ENCODE peak calls at places on chromosomes 5 and 9, in nine cellular contexts. Y is hepatic stellate cell; V is activated CD4-positive, CD25-positive, alpha-beta regulatory T cell treated with anti-CD3 and anti-CD28 coated beads, Interleukin-2, amount 50 U/mL, for 72 hours; L is BJ; U is left lung; T is astrocyte of the spinal cord; S is kidney glomerular epithelial cell; C is cardiac fibroblast; E is G401. P is an unnamed sample.

GRCh38 chr9:98192503-98193335 is at the start of gene CORO2A:
- DNase-seq in E (peak; percentile 84), C (peak; percentile 66), U (peak; percentile 84), Y (peak; percentile 87), S (peak; percentile 38), L (peak; percentile 6), V (peak; percentile 79), T (peak; percentile 73), P (peak; percentile 15)

GRCh38 chr9:129338701-129339445 is 160.8 kb upstream of the IER5L start:
- DNase-seq in E (no peak), L (no peak), S (no peak), C (peak; percentile 55), V (no peak), T (no peak), Y (no peak), U (no peak), P (no peak)

GRCh38 chr5:6943749-6944148 is 230.5 kb downstream of the TENT4A start:
- DNase-seq in C (no peak), U (no peak), T (no peak), S (no peak), Y (no peak), E (no peak), L (no peak), V (no peak), P (peak; percentile 11)

GRCh38 chr9:81256368-81256767 is 433.0 kb downstream of the TLE1 start:
- DNase-seq in C (no peak), S (no peak), L (no peak), U (no peak), Y (no peak), V (no peak), T (no peak), E (no peak), P (no peak)

GRCh38 chr5:134920848-134921575 is 16.1 kb downstream of the PCBD2 start:
- DNase-seq in L (no peak), U (no peak), S (no peak), Y (no peak), V (no peak), C (no peak), T (no peak), E (no peak), P (no peak)

GRCh38 chr9:81690251-81690851 is 1.0 kb upstream of the TLE1 start:
- DNase-seq in U (peak; percentile 56), T (no peak), L (no peak), C (no peak), V (no peak), E (peak; percentile 54), S (peak; percentile 51), Y (no peak), P (no peak)

GRCh38 chr5:10649518-10650410 is 85.9 kb downstream of the ANKRD33B start:
- DNase-seq in L (no peak), E (peak; percentile 18), S (no peak), C (no peak), V (peak; percentile 26), U (peak; percentile 30), T (peak; percentile 39), Y (no peak), P (no peak)

GRCh38 chr9:95757026-95757425 is 118.5 kb upstream of the ERCC6L2 start:
- DNase-seq in E (peak; percentile 27), T (peak; percentile 58), L (no peak), V (no peak), S (peak; percentile 16), U (no peak), C (peak; percentile 94), Y (peak; percentile 57), P (peak; percentile 21)

GRCh38 chr5:89445106-89445745 is 562.2 kb upstream of the MEF2C start:
- DNase-seq in V (no peak), L (no peak), C (no peak), Y (no peak), T (no peak), U (peak; percentile 34), E (no peak), S (no peak), P (peak; percentile 81)

GRCh38 chr9:134433909-134434895 is 107.9 kb downstream of the RXRA start:
- DNase-seq in Y (no peak), L (no peak), V (no peak), T (no peak), U (no peak), C (no peak), E (no peak), S (no peak), P (no peak)

GRCh38 chr9:111831371-111832108 is 36.8 kb upstream of the SHOC1 start:
- DNase-seq in L (no peak), V (no peak), U (no peak), Y (no peak), S (no peak), C (no peak), E (no peak), T (no peak), P (no peak)

GRCh38 chr5:95801961-95802360 is 20.6 kb downstream of the GLRX start:
- DNase-seq in V (no peak), C (peak; percentile 48), U (no peak), S (no peak), Y (no peak), L (no peak), E (no peak), T (no peak), P (no peak)

GRCh38 chr5:60178101-60178500 is 284.6 kb upstream of the PDE4D start:
- DNase-seq in E (no peak), L (no peak), U (no peak), S (peak; percentile 14), Y (no peak), C (no peak), V (no peak), T (peak; percentile 83), P (no peak)

GRCh38 chr5:149938272-149938671 is 6.3 kb downstream of the PDE6A start:
- DNase-seq in S (peak; percentile 52), V (no peak), T (peak; percentile 67), U (peak; percentile 57), Y (no peak), E (no peak), L (no peak), C (peak; percentile 89), P (no peak)

GRCh38 chr9:121288874-121289553 is 21.1 kb downstream of the GSN start:
- DNase-seq in T (peak; percentile 82), Y (peak; percentile 76), L (no peak), C (peak; percentile 66), E (no peak), S (peak; percentile 88), U (peak; percentile 74), V (no peak), P (peak; percentile 92)

GRCh38 chr5:115372121-115372520 is 75.7 kb upstream of the CCDC112 start:
- DNase-seq in C (peak; percentile 46), S (peak; percentile 89), T (no peak), L (no peak), U (no peak), E (no peak), V (no peak), Y (no peak), P (no peak)

GRCh38 chr5:33848554-33848953 is 43.2 kb downstream of the ADAMTS12 start:
- DNase-seq in S (no peak), C (no peak), Y (no peak), L (no peak), V (no peak), U (no peak), T (no peak), E (no peak), P (no peak)

GRCh38 chr9:123412171-123412820 is 56.3 kb downstream of the CRB2 start:
- DNase-seq in Y (no peak), T (no peak), U (no peak), E (no peak), S (no peak), C (no peak), L (no peak), V (no peak), P (no peak)

GRCh38 chr5:176740131-176740701 is 70.1 kb upstream of the UNC5A start:
- DNase-seq in C (no peak), Y (no peak), L (no peak), V (no peak), E (peak; percentile 56), T (no peak), U (peak; percentile 19), S (no peak), P (no peak)

GRCh38 chr9:124661184-124661755 is 109.8 kb downstream of the NR6A1 start:
- DNase-seq in T (peak; percentile 27), Y (no peak), L (no peak), E (peak; percentile 46), S (no peak), U (no peak), C (peak; percentile 8), V (no peak), P (no peak)

GRCh38 chr9:126650404-126650804 is 36.7 kb downstream of the LMX1B start:
- DNase-seq in V (no peak), C (no peak), S (no peak), T (no peak), Y (no peak), U (no peak), L (no peak), E (no peak), P (no peak)

GRCh38 chr5:78473747-78474146 is 113.3 kb downstream of the SCAMP1 start:
- DNase-seq in L (no peak), U (no peak), S (no peak), V (no peak), Y (no peak), E (no peak), C (no peak), T (no peak), P (no peak)

GRCh38 chr5:36744041-36744677 is 132.4 kb upstream of the NIPBL start:
- DNase-seq in L (no peak), V (no peak), U (no peak), C (peak; percentile 5), E (no peak), Y (no peak), T (peak; percentile 13), S (no peak), P (no peak)

GRCh38 chr5:43396762-43397304 is 15.4 kb downstream of the CCL28 start:
- DNase-seq in U (peak; percentile 64), V (peak; percentile 75), S (peak; percentile 20), C (peak; percentile 28), L (no peak), Y (peak; percentile 26), T (peak; percentile 21), E (no peak), P (no peak)

GRCh38 chr5:3893975-3894374 is 298.3 kb downstream of the IRX1 start:
- DNase-seq in T (no peak), V (no peak), C (no peak), Y (no peak), L (no peak), S (no peak), E (no peak), U (no peak), P (no peak)

GRCh38 chr5:28499764-28500290 is 1461.4 kb upstream of the CDH9 start:
- DNase-seq in V (no peak), E (no peak), S (peak; percentile 56), U (no peak), C (no peak), Y (no peak), L (no peak), T (peak; percentile 16), P (no peak)

GRCh38 chr5:138542120-138542955 is 698 bp downstream of the ETF1 start:
- DNase-seq in U (no peak), E (no peak), V (no peak), L (no peak), T (no peak), C (no peak), Y (no peak), S (no peak), P (no peak)